ENCODE peak calls at places on chromosomes 6 and 20, in nine cellular contexts. One of them, this sample, is unnamed.

GRCh38 chr6:155157101-155157500 is 106.7 kb upstream of the CLDN20 start:
- DNase-seq in activated T-helper 1 cell treated with anti-CD3 and anti-CD28 coated beads, Interleukin-2, amount 50 U/mL, for 16 hours: no peak
- DNase-seq in body of pancreas: no peak
- DNase-seq in RKO: no peak
- DNase-seq in iPS DF 19.7: no peak
- DNase-seq in CD8-positive, alpha-beta T cell: no peak
- DNase-seq in ascending aorta: no peak
- DNase-seq in posterior vena cava: no peak
- DNase-seq in T-helper 9 cell: no peak
- DNase-seq in this sample: no peak

GRCh38 chr20:19737025-19737424 is 21.0 kb upstream of the RIN2 start:
- DNase-seq in iPS DF 19.7: no peak
- DNase-seq in body of pancreas: no peak
- DNase-seq in T-helper 9 cell: no peak
- DNase-seq in CD8-positive, alpha-beta T cell: no peak
- DNase-seq in posterior vena cava: no peak
- DNase-seq in RKO: no peak
- DNase-seq in activated T-helper 1 cell treated with anti-CD3 and anti-CD28 coated beads, Interleukin-2, amount 50 U/mL, for 16 hours: no peak
- DNase-seq in ascending aorta: no peak
- DNase-seq in this sample: no peak

GRCh38 chr6:165594584-165595333 is 68.3 kb downstream of the PDE10A start:
- DNase-seq in T-helper 9 cell: no peak
- DNase-seq in CD8-positive, alpha-beta T cell: no peak
- DNase-seq in activated T-helper 1 cell treated with anti-CD3 and anti-CD28 coated beads, Interleukin-2, amount 50 U/mL, for 16 hours: no peak
- DNase-seq in RKO: no peak
- DNase-seq in body of pancreas: no peak
- DNase-seq in posterior vena cava: no peak
- DNase-seq in ascending aorta: no peak
- DNase-seq in iPS DF 19.7: no peak
- DNase-seq in this sample: no peak

GRCh38 chr20:62019881-62020492 is 45.7 kb downstream of the TAF4 start:
- DNase-seq in CD8-positive, alpha-beta T cell: no peak
- DNase-seq in iPS DF 19.7: no peak
- DNase-seq in T-helper 9 cell: no peak
- DNase-seq in activated T-helper 1 cell treated with anti-CD3 and anti-CD28 coated beads, Interleukin-2, amount 50 U/mL, for 16 hours: no peak
- DNase-seq in body of pancreas: peak
- DNase-seq in RKO: no peak
- DNase-seq in posterior vena cava: peak
- DNase-seq in ascending aorta: no peak
- DNase-seq in this sample: no peak

GRCh38 chr6:141169419-141169818 is 963.3 kb upstream of the GJE1 start:
- DNase-seq in CD8-positive, alpha-beta T cell: no peak
- DNase-seq in activated T-helper 1 cell treated with anti-CD3 and anti-CD28 coated beads, Interleukin-2, amount 50 U/mL, for 16 hours: no peak
- DNase-seq in RKO: no peak
- DNase-seq in iPS DF 19.7: peak
- DNase-seq in ascending aorta: no peak
- DNase-seq in T-helper 9 cell: no peak
- DNase-seq in posterior vena cava: no peak
- DNase-seq in body of pancreas: no peak
- DNase-seq in this sample: no peak

GRCh38 chr6:854405-855073 is 161.6 kb upstream of the EXOC2 start:
- DNase-seq in body of pancreas: no peak
- DNase-seq in ascending aorta: no peak
- DNase-seq in iPS DF 19.7: no peak
- DNase-seq in T-helper 9 cell: no peak
- DNase-seq in RKO: no peak
- DNase-seq in activated T-helper 1 cell treated with anti-CD3 and anti-CD28 coated beads, Interleukin-2, amount 50 U/mL, for 16 hours: no peak
- DNase-seq in CD8-positive, alpha-beta T cell: no peak
- DNase-seq in posterior vena cava: no peak
- DNase-seq in this sample: no peak

GRCh38 chr20:19885981-19886665 is 128.1 kb downstream of the RIN2 start:
- DNase-seq in iPS DF 19.7: no peak
- DNase-seq in RKO: no peak
- DNase-seq in posterior vena cava: no peak
- DNase-seq in body of pancreas: peak
- DNase-seq in ascending aorta: peak
- DNase-seq in activated T-helper 1 cell treated with anti-CD3 and anti-CD28 coated beads, Interleukin-2, amount 50 U/mL, for 16 hours: no peak
- DNase-seq in T-helper 9 cell: no peak
- DNase-seq in CD8-positive, alpha-beta T cell: no peak
- DNase-seq in this sample: peak

GRCh38 chr6:53066059-53066406 is 829 bp downstream of the FBXO9 start:
- DNase-seq in RKO: peak
- DNase-seq in T-helper 9 cell: peak
- DNase-seq in iPS DF 19.7: no peak
- DNase-seq in CD8-positive, alpha-beta T cell: peak
- DNase-seq in activated T-helper 1 cell treated with anti-CD3 and anti-CD28 coated beads, Interleukin-2, amount 50 U/mL, for 16 hours: no peak
- DNase-seq in body of pancreas: peak
- DNase-seq in posterior vena cava: peak
- DNase-seq in ascending aorta: peak
- DNase-seq in this sample: peak

GRCh38 chr6:56399672-56400263 is 152.4 kb upstream of the COL21A1 start:
- DNase-seq in T-helper 9 cell: no peak
- DNase-seq in activated T-helper 1 cell treated with anti-CD3 and anti-CD28 coated beads, Interleukin-2, amount 50 U/mL, for 16 hours: no peak
- DNase-seq in posterior vena cava: no peak
- DNase-seq in iPS DF 19.7: no peak
- DNase-seq in RKO: no peak
- DNase-seq in body of pancreas: peak
- DNase-seq in CD8-positive, alpha-beta T cell: no peak
- DNase-seq in ascending aorta: no peak
- DNase-seq in this sample: peak

GRCh38 chr20:49630396-49630951 is 62.5 kb upstream of the PTGIS start:
- DNase-seq in posterior vena cava: no peak
- DNase-seq in RKO: no peak
- DNase-seq in iPS DF 19.7: no peak
- DNase-seq in body of pancreas: no peak
- DNase-seq in CD8-positive, alpha-beta T cell: no peak
- DNase-seq in T-helper 9 cell: no peak
- DNase-seq in activated T-helper 1 cell treated with anti-CD3 and anti-CD28 coated beads, Interleukin-2, amount 50 U/mL, for 16 hours: no peak
- DNase-seq in ascending aorta: no peak
- DNase-seq in this sample: no peak

GRCh38 chr20:63290677-63291472 is 2.1 kb upstream of the COL20A1 start:
- DNase-seq in CD8-positive, alpha-beta T cell: peak
- DNase-seq in iPS DF 19.7: no peak
- DNase-seq in posterior vena cava: no peak
- DNase-seq in body of pancreas: peak
- DNase-seq in T-helper 9 cell: peak
- DNase-seq in activated T-helper 1 cell treated with anti-CD3 and anti-CD28 coated beads, Interleukin-2, amount 50 U/mL, for 16 hours: peak
- DNase-seq in ascending aorta: no peak
- DNase-seq in RKO: peak
- DNase-seq in this sample: peak

GRCh38 chr6:112153926-112154621 is 66.7 kb downstream of the FAM229B start:
- DNase-seq in iPS DF 19.7: no peak
- DNase-seq in posterior vena cava: no peak
- DNase-seq in T-helper 9 cell: no peak
- DNase-seq in CD8-positive, alpha-beta T cell: no peak
- DNase-seq in activated T-helper 1 cell treated with anti-CD3 and anti-CD28 coated beads, Interleukin-2, amount 50 U/mL, for 16 hours: no peak
- DNase-seq in RKO: peak
- DNase-seq in body of pancreas: no peak
- DNase-seq in ascending aorta: no peak
- DNase-seq in this sample: no peak

GRCh38 chr20:61915101-61915500 is 150.6 kb downstream of the TAF4 start:
- DNase-seq in RKO: no peak
- DNase-seq in posterior vena cava: no peak
- DNase-seq in body of pancreas: no peak
- DNase-seq in CD8-positive, alpha-beta T cell: no peak
- DNase-seq in iPS DF 19.7: no peak
- DNase-seq in ascending aorta: no peak
- DNase-seq in T-helper 9 cell: no peak
- DNase-seq in activated T-helper 1 cell treated with anti-CD3 and anti-CD28 coated beads, Interleukin-2, amount 50 U/mL, for 16 hours: no peak
- DNase-seq in this sample: no peak

GRCh38 chr6:79672631-79673065 is 41.5 kb downstream of the SH3BGRL2 start:
- DNase-seq in T-helper 9 cell: no peak
- DNase-seq in posterior vena cava: no peak
- DNase-seq in CD8-positive, alpha-beta T cell: no peak
- DNase-seq in iPS DF 19.7: no peak
- DNase-seq in ascending aorta: no peak
- DNase-seq in activated T-helper 1 cell treated with anti-CD3 and anti-CD28 coated beads, Interleukin-2, amount 50 U/mL, for 16 hours: no peak
- DNase-seq in body of pancreas: no peak
- DNase-seq in RKO: peak
- DNase-seq in this sample: peak

This sample was measured in Calu3.